ENCODE peak calls at places on chromosomes 11 and 22, in five cellular contexts. C, P, N, H and M are unnamed samples. For H3K4me1, the result is how much of the 10 kb centered on the place peaks cover.

GRCh38 chr22:30253205-30253852 is 6.8 kb upstream of the LIF start:
- DNase-seq in C (peak), P (peak), N (no peak), H (peak), M (peak)

GRCh38 chr11:131874070-131874469 is 503.7 kb downstream of the NTM start:
- DNase-seq in C (no peak), P (no peak), N (no peak), H (no peak), M (no peak)

GRCh38 chr11:125777309-125777708 is 1.3 kb downstream of the PATE2 start:
- DNase-seq in C (no peak), P (no peak), N (no peak), H (no peak), M (no peak)

GRCh38 chr11:43585877-43586608 is 94.5 kb upstream of the HSD17B12 start:
- DNase-seq in C (no peak), P (no peak), N (no peak), H (no peak), M (no peak)

GRCh38 chr11:116852261-116853125 is 15.1 kb upstream of the APOA1 start:
- DNase-seq in C (peak), P (peak), N (no peak), H (no peak), M (no peak)

GRCh38 chr11:64121637-64122410 is 44.1 kb downstream of the MACROD1 start:
- DNase-seq in C (no peak), P (no peak), N (no peak), H (no peak), M (no peak)

GRCh38 chr11:100849009-100849913 is 162.2 kb downstream of the ARHGAP42 start:
- DNase-seq in C (no peak), P (no peak), N (no peak), H (no peak), M (no peak)

GRCh38 chr11:44945639-44946038 is 5.0 kb downstream of the TP53I11 start:
- DNase-seq in C (no peak), P (peak), N (no peak), H (no peak), M (peak)

DNA sequence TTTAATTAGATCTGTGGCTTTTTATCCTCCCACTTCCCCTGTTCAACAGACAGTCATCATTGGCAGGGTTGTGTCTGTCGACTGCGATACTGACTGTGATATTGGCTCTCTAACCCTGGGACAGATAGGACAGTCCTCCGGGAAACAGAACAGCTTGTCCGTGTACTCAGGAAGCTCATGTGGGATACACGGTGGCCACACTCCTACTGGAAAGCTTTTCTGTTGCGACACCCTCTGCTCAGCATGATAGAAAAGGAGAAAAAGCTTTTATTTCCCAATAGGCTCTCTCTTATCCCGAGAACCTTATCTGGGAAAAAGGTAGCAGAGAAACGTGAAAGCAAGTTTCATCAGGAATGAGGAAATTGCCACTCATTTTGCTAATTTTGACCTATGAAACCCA is 60.4 kb upstream of the HSPA8 start:
- DNase-seq in C (peak), P (peak), N (peak), H (no peak), M (no peak)
- H3K4me3 ChIP-seq in C (no peak), P (no peak), N (no peak), H (no peak), M (no peak)

GRCh38 chr11:535519-536454 is at the start of gene HRAS:
- DNase-seq in C (peak), P (peak), N (peak), H (peak), M (peak)
- TF ChIP-seq POLR2A in C (peak), P (peak), N (peak), H (peak), M (no peak)

GRCh38 chr11:122107045-122107444 is 9.0 kb downstream of the BLID start:
- DNase-seq in C (no peak), P (no peak), N (no peak), H (no peak), M (no peak)
- H3K4me1 ChIP-seq in C (under half), P (under half), N (under half), H (under half), M (under half)

DNA sequence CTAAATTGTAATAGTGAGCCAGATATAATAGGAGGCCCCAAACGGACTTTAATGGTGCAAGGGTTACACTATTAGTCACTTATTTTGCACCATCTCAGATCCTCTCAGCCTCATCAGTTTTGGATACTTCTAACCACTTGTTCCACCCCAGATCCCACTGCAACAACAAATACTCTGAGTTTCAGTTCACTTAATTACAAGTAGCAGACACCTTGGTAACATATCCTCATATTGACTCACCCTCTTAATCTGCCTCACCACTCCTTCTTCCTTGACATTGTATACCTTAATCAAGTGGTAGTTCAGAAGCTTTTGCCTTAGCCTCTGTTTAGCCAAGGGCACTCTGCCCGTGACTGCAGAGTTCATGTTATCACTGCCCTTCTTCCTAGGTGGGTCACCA is 256.1 kb upstream of the UBASH3B start:
- DNase-seq in C (no peak), P (no peak), N (no peak), H (no peak), M (no peak)
- H3K4me3 ChIP-seq in C (no peak), P (no peak), N (no peak), H (no peak), M (no peak)

GRCh38 chr11:113873241-113873626 is 2.1 kb downstream of the USP28 start:
- DNase-seq in C (no peak), P (no peak), N (no peak), H (no peak), M (no peak)
- TF ChIP-seq POLR2A in C (no peak), P (no peak), N (no peak), H (no peak), M (no peak)